ENCODE peak calls at places on chromosomes 1 and 21, in nine cellular contexts. A is upper lobe of right lung; K is A549; F is uterus; G is tibial artery; H is CD8-positive, alpha-beta T cell; L is cardiac muscle cell; M is ascending aorta; S is psoas muscle. Y is an unnamed sample.

GRCh38 chr1:152745289-152745704 is 12.5 kb upstream of the KPRP start:
- DNase-seq in A (no peak), K (no peak), F (no peak), G (no peak), H (no peak), L (no peak), M (no peak), S (no peak), Y (no peak)

GRCh38 chr1:85553416-85553815 is 27.1 kb upstream of the CCN1 start:
- DNase-seq in A (no peak), K (no peak), F (no peak), G (no peak), H (no peak), L (no peak), M (no peak), S (no peak), Y (no peak)

GRCh38 chr1:226827458-226827857 is 43.0 kb upstream of the PSEN2 start:
- DNase-seq in A (peak), K (no peak), F (peak), G (peak), H (no peak), L (peak), M (no peak), S (peak), Y (no peak)

GRCh38 chr1:30786264-30786991 is 28.9 kb upstream of the LAPTM5 start:
- DNase-seq in A (no peak), K (no peak), F (no peak), G (no peak), H (no peak), L (no peak), M (no peak), S (no peak), Y (no peak)

GRCh38 chr1:205447457-205448415 is 8.1 kb downstream of the BLACAT1 start:
- DNase-seq in A (no peak), K (no peak), F (no peak), G (peak), H (no peak), L (no peak), M (no peak), S (no peak), Y (no peak)

GRCh38 chr1:3212453-3213230 is 143.6 kb downstream of the PRDM16 start:
- DNase-seq in A (no peak), K (no peak), F (no peak), G (no peak), H (no peak), L (no peak), M (no peak), S (no peak), Y (no peak)

GRCh38 chr1:71638081-71638766 is 557.4 kb upstream of the ZRANB2 start:
- DNase-seq in A (no peak), K (no peak), F (no peak), G (no peak), H (no peak), L (no peak), M (no peak), S (no peak), Y (no peak)

GRCh38 chr1:167881786-167882185 is 32.1 kb downstream of the ADCY10 start:
- DNase-seq in A (no peak), K (no peak), F (no peak), G (no peak), H (no peak), L (no peak), M (no peak), S (no peak), Y (no peak)

GRCh38 chr1:199774433-199775089 is 252.9 kb upstream of the NR5A2 start:
- DNase-seq in A (no peak), K (peak), F (no peak), G (no peak), H (no peak), L (no peak), M (no peak), S (no peak), Y (no peak)

GRCh38 chr1:41341756-41342562 is 19.3 kb upstream of the FOXO6 start:
- DNase-seq in A (peak), K (no peak), F (no peak), G (no peak), H (no peak), L (no peak), M (no peak), S (no peak), Y (peak)

GRCh38 chr1:95903060-95903459 is 669.0 kb downstream of the RWDD3 start:
- DNase-seq in A (no peak), K (no peak), F (no peak), G (no peak), H (no peak), L (no peak), M (no peak), S (no peak), Y (no peak)

GRCh38 chr1:191528275-191528674 is 630.0 kb upstream of the RGS18 start:
- DNase-seq in A (no peak), K (no peak), F (no peak), G (no peak), H (no peak), L (no peak), M (no peak), S (no peak), Y (no peak)

GRCh38 chr21:38486705-38487104 is 11.6 kb downstream of the ERG start:
- DNase-seq in A (no peak), K (no peak), F (no peak), G (no peak), H (no peak), L (no peak), M (no peak), S (no peak), Y (no peak)

GRCh38 chr1:168136709-168137514 is at the start of gene GPR161:
- DNase-seq in A (peak), K (peak), F (peak), G (peak), H (no peak), L (peak), M (no peak), S (peak), Y (no peak)

GRCh38 chr1:218557731-218558130 is 212.6 kb downstream of the TGFB2 start:
- DNase-seq in A (no peak), K (no peak), F (peak), G (no peak), H (no peak), L (peak), M (no peak), S (no peak), Y (no peak)

GRCh38 chr1:200899451-200899915 is 4.8 kb downstream of the INAVA start:
- DNase-seq in A (no peak), K (no peak), F (no peak), G (no peak), H (no peak), L (no peak), M (no peak), S (no peak), Y (no peak)

GRCh38 chr1:153348511-153349362 is at the start of gene PGLYRP4:
- DNase-seq in A (no peak), K (no peak), F (no peak), G (no peak), H (no peak), L (no peak), M (no peak), S (no peak), Y (peak)

GRCh38 chr1:227893696-227894305 is 53.9 kb downstream of the WNT9A start:
- DNase-seq in A (no peak), K (no peak), F (no peak), G (peak), H (no peak), L (no peak), M (peak), S (no peak), Y (peak)

GRCh38 chr1:75812065-75812464 is 15.4 kb downstream of the MSH4 start:
- DNase-seq in A (no peak), K (no peak), F (no peak), G (no peak), H (no peak), L (no peak), M (no peak), S (no peak), Y (no peak)

GRCh38 chr21:42401164-42401563 is 2.5 kb upstream of the UBASH3A start:
- DNase-seq in A (peak), K (no peak), F (no peak), G (no peak), H (no peak), L (no peak), M (no peak), S (no peak), Y (no peak)

GRCh38 chr21:34882719-34883131 is 166.4 kb downstream of the RUNX1 start:
- DNase-seq in A (no peak), K (no peak), F (no peak), G (no peak), H (no peak), L (no peak), M (no peak), S (no peak), Y (no peak)

GRCh38 chr1:177368255-177368654 is 197.5 kb downstream of the BRINP2 start:
- DNase-seq in A (no peak), K (no peak), F (no peak), G (no peak), H (no peak), L (no peak), M (no peak), S (no peak), Y (no peak)

GRCh38 chr1:161890574-161890973 is 124.5 kb downstream of the ATF6 start:
- DNase-seq in A (no peak), K (no peak), F (no peak), G (no peak), H (no peak), L (no peak), M (no peak), S (no peak), Y (no peak)

GRCh38 chr1:101077849-101078248 is 52.3 kb upstream of the DPH5 start:
- DNase-seq in A (no peak), K (no peak), F (no peak), G (no peak), H (no peak), L (no peak), M (no peak), S (no peak), Y (no peak)

GRCh38 chr1:59678065-59678808 is 136.5 kb upstream of the HOOK1 start:
- DNase-seq in A (no peak), K (no peak), F (no peak), G (no peak), H (no peak), L (no peak), M (no peak), S (no peak), Y (no peak)

GRCh38 chr21:16841917-16842316 is 670.9 kb upstream of the CXADR start:
- DNase-seq in A (no peak), K (no peak), F (no peak), G (no peak), H (no peak), L (no peak), M (no peak), S (no peak), Y (no peak)

GRCh38 chr1:93625582-93626327 is 55.9 kb downstream of the BCAR3 start:
- DNase-seq in A (no peak), K (no peak), F (peak), G (no peak), H (no peak), L (no peak), M (no peak), S (no peak), Y (no peak)

GRCh38 chr1:31949862-31950261 is 11.7 kb upstream of the PTP4A2 start:
- DNase-seq in A (no peak), K (no peak), F (no peak), G (no peak), H (no peak), L (no peak), M (no peak), S (no peak), Y (no peak)

GRCh38 chr1:2192031-2192995 is 2.3 kb downstream of the FAAP20 start:
- DNase-seq in A (no peak), K (no peak), F (peak), G (no peak), H (no peak), L (no peak), M (no peak), S (no peak), Y (no peak)

GRCh38 chr1:179366093-179366800 is 476 bp downstream of the AXDND1 start:
- DNase-seq in A (no peak), K (peak), F (no peak), G (no peak), H (peak), L (peak), M (no peak), S (no peak), Y (no peak)

GRCh38 chr1:55702064-55702463 is 486.9 kb upstream of the USP24 start:
- DNase-seq in A (no peak), K (no peak), F (no peak), G (no peak), H (no peak), L (peak), M (no peak), S (no peak), Y (no peak)

GRCh38 chr1:193700710-193701355 is 514.4 kb upstream of the B3GALT2 start:
- DNase-seq in A (no peak), K (peak), F (no peak), G (no peak), H (no peak), L (no peak), M (no peak), S (no peak), Y (no peak)

GRCh38 chr1:201481761-201482493 is 12.9 kb upstream of the PHLDA3 start:
- DNase-seq in A (peak), K (peak), F (peak), G (peak), H (peak), L (peak), M (peak), S (peak), Y (peak)

GRCh38 chr1:160030657-160031367 is 978 bp downstream of the PIGM start:
- DNase-seq in A (no peak), K (peak), F (no peak), G (no peak), H (no peak), L (peak), M (no peak), S (no peak), Y (no peak)

GRCh38 chr1:210726621-210727020 is 397.9 kb downstream of the HHAT start:
- DNase-seq in A (no peak), K (no peak), F (no peak), G (no peak), H (no peak), L (peak), M (no peak), S (no peak), Y (no peak)

GRCh38 chr1:6982443-6982842 is 197.2 kb downstream of the CAMTA1 start:
- DNase-seq in A (no peak), K (no peak), F (no peak), G (no peak), H (no peak), L (no peak), M (no peak), S (no peak), Y (no peak)

GRCh38 chr1:182985876-182986275 is 32.9 kb upstream of the SHCBP1L start:
- DNase-seq in A (no peak), K (no peak), F (no peak), G (no peak), H (no peak), L (no peak), M (no peak), S (no peak), Y (no peak)

GRCh38 chr1:182990413-182991144 is 32.6 kb upstream of the LAMC1 start:
- DNase-seq in A (no peak), K (no peak), F (peak), G (no peak), H (no peak), L (no peak), M (no peak), S (no peak), Y (no peak)

GRCh38 chr1:182984621-182985020 is 31.7 kb upstream of the SHCBP1L start:
- DNase-seq in A (no peak), K (no peak), F (no peak), G (no peak), H (no peak), L (no peak), M (no peak), S (no peak), Y (no peak)
- H3K27ac ChIP-seq in A (no peak), K (no peak), F (no peak), G (no peak), H (no peak), L (no peak), M (no peak), S (no peak), Y (no peak)

DNA sequence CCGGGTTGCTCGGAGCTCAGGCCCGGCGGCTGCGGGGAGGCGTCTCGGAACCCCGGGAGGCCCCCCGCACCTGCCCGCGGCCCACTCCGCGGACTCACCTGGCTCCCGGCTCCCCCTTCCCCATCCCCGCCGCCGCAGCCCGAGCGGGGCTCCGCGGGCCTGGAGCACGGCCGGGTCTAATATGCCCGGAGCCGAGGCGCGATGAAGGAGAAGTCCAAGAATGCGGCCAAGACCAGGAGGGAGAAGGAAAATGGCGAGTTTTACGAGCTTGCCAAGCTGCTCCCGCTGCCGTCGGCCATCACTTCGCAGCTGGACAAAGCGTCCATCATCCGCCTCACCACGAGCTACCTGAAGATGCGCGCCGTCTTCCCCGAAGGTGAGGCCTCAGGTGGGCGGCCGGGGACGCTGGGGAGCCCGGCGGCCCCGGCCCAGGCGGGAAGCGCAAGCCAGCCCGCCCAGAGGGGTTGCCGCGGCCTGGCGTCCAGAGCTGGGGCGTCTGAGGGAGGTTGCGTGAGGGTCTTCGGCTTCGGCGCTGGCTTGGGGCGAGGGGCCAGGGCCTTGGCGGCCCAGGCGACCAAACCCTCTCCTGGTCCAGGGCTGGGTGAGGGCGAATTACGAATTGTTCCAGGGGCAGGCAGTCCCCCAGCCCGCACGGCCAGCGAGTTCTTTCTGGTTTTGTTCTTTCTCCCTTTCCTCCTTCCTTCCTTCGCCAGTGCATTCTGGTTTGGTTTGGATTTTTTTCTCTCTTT is 805 bp downstream of the SIM2 start:
- DNase-seq in A (peak), K (no peak), F (no peak), G (no peak), H (no peak), L (no peak), M (no peak), S (no peak), Y (no peak)
- H3K4me3 ChIP-seq in A (no peak), K (peak), F (no peak), G (peak), H (no peak), L (peak), M (peak), S (peak), Y (peak)

DNA sequence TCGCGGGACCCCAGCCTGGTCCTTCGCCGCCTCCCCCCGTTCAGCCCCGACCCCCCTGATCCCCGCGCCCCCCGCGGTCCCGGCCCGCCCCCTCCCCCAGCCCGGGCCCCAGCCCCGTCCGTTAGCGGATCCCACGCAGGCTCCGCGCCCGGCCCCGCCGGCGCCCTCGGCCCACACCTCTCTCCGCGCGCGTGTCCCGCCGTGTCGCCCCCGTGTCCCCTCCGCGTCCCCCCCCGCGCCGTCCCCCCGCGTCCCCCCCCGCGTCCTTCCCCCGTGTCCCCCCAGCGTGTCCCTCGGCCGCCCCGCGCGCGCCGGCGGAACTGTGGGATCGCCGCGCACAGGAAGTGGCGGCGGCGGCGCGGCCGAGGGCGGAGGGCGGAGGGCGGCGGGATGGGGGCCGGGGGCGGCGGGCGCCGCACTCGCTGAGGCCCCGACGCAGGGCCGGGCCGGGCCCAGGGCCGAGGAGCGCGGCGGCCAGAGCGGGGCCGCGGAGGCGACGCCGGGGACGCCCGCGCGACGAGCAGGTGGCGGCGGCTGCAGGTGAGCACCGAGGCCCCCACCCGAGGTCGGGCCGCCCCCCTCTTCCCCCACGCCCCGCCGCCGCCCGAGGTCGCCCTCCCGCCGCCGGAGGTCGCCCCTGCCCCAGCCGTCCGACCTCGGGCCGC is at the start of gene AGPAT3:
- DNase-seq in A (no peak), K (no peak), F (no peak), G (no peak), H (peak), L (peak), M (no peak), S (peak), Y (no peak)
- H3K27ac ChIP-seq in A (peak), K (peak), F (peak), G (peak), H (peak), L (no peak), M (peak), S (peak), Y (peak)

GRCh38 chr1:181061487-181061886 is 27.0 kb upstream of the IER5 start:
- DNase-seq in A (no peak), K (no peak), F (no peak), G (no peak), H (no peak), L (no peak), M (no peak), S (no peak), Y (no peak)

GRCh38 chr1:181061891-181062777 is 26.4 kb upstream of the IER5 start:
- DNase-seq in A (peak), K (no peak), F (no peak), G (no peak), H (no peak), L (no peak), M (no peak), S (peak), Y (no peak)

GRCh38 chr1:181064030-181064594 is 24.4 kb upstream of the IER5 start:
- DNase-seq in A (no peak), K (no peak), F (no peak), G (no peak), H (no peak), L (peak), M (no peak), S (no peak), Y (no peak)

GRCh38 chr1:181064702-181065101 is 23.8 kb upstream of the IER5 start:
- DNase-seq in A (no peak), K (no peak), F (no peak), G (no peak), H (no peak), L (no peak), M (no peak), S (no peak), Y (no peak)

DNA sequence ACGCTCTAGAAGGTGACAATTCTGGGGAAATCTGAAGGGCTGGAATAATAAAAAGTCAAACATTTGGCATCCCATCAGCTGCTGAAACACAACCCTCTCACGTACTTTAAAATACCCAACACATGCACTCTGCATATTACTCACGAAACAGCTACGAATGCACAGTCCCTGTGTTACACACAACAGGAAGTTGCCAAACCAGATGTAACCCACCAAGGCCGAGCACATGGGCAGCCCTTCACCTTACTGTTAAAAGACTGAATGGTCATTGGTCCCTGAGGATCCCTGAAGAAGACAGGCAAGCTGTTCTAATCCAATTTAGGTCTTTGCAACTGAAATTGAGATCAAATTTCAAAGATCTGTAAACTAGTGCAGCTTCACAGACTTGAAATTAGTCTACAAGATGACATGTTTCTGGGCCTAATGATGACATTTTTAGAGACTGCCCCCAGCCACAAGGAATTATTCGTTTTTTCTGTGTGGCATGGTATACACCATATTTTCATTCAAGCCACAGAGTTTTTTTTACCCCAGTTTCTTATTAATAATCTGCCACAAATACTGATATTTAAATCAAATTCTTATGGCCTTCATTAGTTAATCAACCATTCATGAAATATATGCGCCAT is 25.6 kb upstream of the IER5 start:
- DNase-seq in A (no peak), K (no peak), F (no peak), G (no peak), H (no peak), L (no peak), M (no peak), S (peak), Y (no peak)
- H3K4me3 ChIP-seq in A (no peak), K (no peak), F (no peak), G (no peak), H (peak), L (no peak), M (no peak), S (peak), Y (no peak)

Y was measured in coronary artery.